ENCODE peak calls at places on chromosomes 5 and 9, in five cellular contexts. G is GM23248, X is IMR-90, Y is MM.1S, B is GM23338. K is an unnamed sample.

GRCh38 chr9:7879551-7880245 is 80.1 kb upstream of the DMAC1 start:
- DNase-seq in G (no peak), X (no peak), Y (no peak), B (peak; percentile 48), K (no peak)

GRCh38 chr9:87455407-87455806 is 42.3 kb upstream of the DAPK1 start:
- DNase-seq in G (no peak), X (no peak), Y (no peak), B (peak; percentile 25), K (no peak)

GRCh38 chr5:7185742-7186141 is 210.2 kb upstream of the ADCY2 start:
- DNase-seq in G (no peak), X (no peak), Y (no peak), B (no peak), K (no peak)

GRCh38 chr9:137255448-137256114 is 454 bp downstream of the NELFB start:
- DNase-seq in G (peak; percentile 68), X (no peak), Y (peak; percentile 69), B (peak; percentile 67), K (no peak)

GRCh38 chr9:75891277-75892167 is 1.0 kb downstream of the PCSK5 start:
- DNase-seq in G (peak; percentile 51), X (peak; percentile 8), Y (peak; percentile 46), B (peak; percentile 60), K (peak; percentile 37)

GRCh38 chr5:139388198-139388821 is 1.4 kb downstream of the MZB1 start:
- DNase-seq in G (peak; percentile 36), X (peak; percentile 20), Y (peak; percentile 85), B (peak; percentile 69), K (no peak)

GRCh38 chr5:134577022-134577795 is 51.7 kb downstream of the JADE2 start:
- DNase-seq in G (peak; percentile 89), X (peak; percentile 83), Y (no peak), B (no peak), K (no peak)

GRCh38 chr9:93676310-93677054 is 100.1 kb downstream of the PHF2 start:
- DNase-seq in G (no peak), X (no peak), Y (no peak), B (no peak), K (no peak)

GRCh38 chr5:157106668-157107461 is 2.0 kb downstream of the HAVCR2 start:
- DNase-seq in G (peak; percentile 22), X (peak; percentile 3), Y (no peak), B (no peak), K (no peak)

GRCh38 chr9:90016272-90016671 is 411.5 kb downstream of the GADD45G start:
- DNase-seq in G (no peak), X (no peak), Y (no peak), B (no peak), K (no peak)

GRCh38 chr9:78668148-78668825 is 371.4 kb downstream of the PSAT1 start:
- DNase-seq in G (no peak), X (no peak), Y (peak; percentile 15), B (peak; percentile 18), K (peak; percentile 47)

GRCh38 chr9:124720429-124721108 is 50.5 kb downstream of the NR6A1 start:
- DNase-seq in G (no peak), X (no peak), Y (no peak), B (no peak), K (no peak)

GRCh38 chr9:22154064-22154463 is 145.0 kb upstream of the CDKN2B start:
- DNase-seq in G (no peak), X (no peak), Y (no peak), B (no peak), K (no peak)

GRCh38 chr9:94786586-94786985 is 60.1 kb downstream of the AOPEP start:
- DNase-seq in G (no peak), X (no peak), Y (no peak), B (no peak), K (no peak)

GRCh38 chr9:125931211-125931610 is 184.0 kb downstream of the PBX3 start:
- DNase-seq in G (no peak), X (no peak), Y (no peak), B (no peak), K (no peak)
- H3K4me2 ChIP-seq in G (peak overlapping the region; percentile 52), X (no peak overlapping the region), Y (no peak overlapping the region), B (no peak overlapping the region), K (no peak overlapping the region)

GRCh38 chr9:127872492-127873222 is 4.8 kb downstream of the AK1 start:
- DNase-seq in G (no peak), X (no peak), Y (no peak), B (no peak), K (no peak)
- H3K4me1 ChIP-seq in G (peaks cover 30% of the 10 kb centered on the region), X (peaks cover 21% of the 10 kb centered on the region), Y (no peaks in the 10 kb centered on the region), B (no peaks in the 10 kb centered on the region), K (peaks cover 15% of the 10 kb centered on the region)

DNA sequence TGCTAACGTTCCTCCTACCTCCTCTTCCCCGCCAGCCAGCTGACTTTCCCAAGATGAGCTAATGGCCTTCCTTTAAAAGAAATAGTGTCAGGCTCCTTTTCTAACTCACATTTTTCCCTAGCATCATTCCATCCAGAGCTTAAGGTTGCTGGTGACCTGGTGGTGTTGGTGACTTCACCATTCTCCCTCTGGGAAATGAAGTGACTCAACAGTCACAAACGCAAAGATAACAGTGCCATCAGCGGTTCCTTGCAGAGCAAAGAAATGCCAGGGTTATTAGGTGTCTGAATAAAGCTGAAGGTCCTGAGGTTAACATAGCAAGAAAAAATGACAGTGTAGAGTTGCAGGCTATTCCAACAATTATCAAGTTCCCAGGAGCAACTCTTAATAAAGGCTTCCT is 111.9 kb upstream of the SLC44A1 start:
- DNase-seq in G (peak; percentile 84), X (peak; percentile 95), Y (no peak), B (no peak), K (peak; percentile 97)
- H3K4me2 ChIP-seq in G (no peak overlapping the region), X (no peak overlapping the region), Y (no peak overlapping the region), B (no peak overlapping the region), K (peak overlapping the region; percentile 20)

DNA sequence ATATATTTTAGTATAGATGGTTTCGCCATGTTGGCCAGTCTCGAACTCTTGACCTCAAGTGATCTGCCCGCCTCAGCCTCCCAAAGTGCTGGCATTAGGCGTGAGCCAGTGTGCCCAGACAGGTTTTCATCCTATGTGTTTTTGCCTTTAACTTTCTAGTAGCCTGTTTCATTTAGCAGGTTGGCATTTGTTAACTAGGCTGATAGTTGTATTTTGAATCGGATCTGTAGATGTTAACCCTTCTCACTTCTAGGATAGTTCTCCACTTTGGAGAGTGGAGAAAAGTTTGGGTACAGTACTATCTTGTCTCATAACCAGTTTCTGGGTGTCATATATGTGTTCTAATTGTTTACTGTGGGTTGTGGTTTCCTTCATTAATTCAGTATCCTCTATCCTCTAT is 7.3 kb upstream of the FGF18 start:
- DNase-seq in G (no peak), X (no peak), Y (no peak), B (no peak), K (no peak)
- H3K4me1 ChIP-seq in G (peaks cover 18% of the 10 kb centered on the region), X (peaks cover 9% of the 10 kb centered on the region), Y (no peaks in the 10 kb centered on the region), B (no peaks in the 10 kb centered on the region), K (peaks cover 12% of the 10 kb centered on the region)

DNA sequence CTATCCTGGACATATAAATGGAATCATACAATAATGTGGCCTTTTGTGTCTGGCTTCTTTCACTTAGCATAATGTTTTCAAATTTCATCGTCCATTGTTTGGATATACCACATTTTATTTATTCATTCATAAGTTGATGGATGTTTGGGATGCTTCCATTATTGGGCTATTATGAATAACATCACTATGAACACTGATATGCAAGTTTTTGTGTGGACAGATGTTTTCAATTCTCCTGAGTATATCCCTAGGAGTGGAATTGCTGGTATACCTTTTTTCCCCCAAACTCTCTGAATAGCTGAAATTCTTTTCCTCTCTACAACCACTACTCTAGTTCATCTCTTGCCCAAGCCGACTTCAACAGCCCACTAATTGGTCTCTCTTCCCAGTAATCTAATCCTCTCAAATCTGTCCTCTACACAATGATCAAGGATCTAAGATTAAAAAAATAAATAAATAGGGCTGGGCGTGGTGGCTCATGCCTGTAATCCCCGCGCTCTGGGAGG is 4.7 kb upstream of the ZFR start:
- DNase-seq in G (no peak), X (no peak), Y (no peak), B (no peak), K (no peak)
- H3K4me2 ChIP-seq in G (no peak overlapping the region), X (no peak overlapping the region), Y (no peak overlapping the region), B (no peak overlapping the region), K (no peak overlapping the region)

DNA sequence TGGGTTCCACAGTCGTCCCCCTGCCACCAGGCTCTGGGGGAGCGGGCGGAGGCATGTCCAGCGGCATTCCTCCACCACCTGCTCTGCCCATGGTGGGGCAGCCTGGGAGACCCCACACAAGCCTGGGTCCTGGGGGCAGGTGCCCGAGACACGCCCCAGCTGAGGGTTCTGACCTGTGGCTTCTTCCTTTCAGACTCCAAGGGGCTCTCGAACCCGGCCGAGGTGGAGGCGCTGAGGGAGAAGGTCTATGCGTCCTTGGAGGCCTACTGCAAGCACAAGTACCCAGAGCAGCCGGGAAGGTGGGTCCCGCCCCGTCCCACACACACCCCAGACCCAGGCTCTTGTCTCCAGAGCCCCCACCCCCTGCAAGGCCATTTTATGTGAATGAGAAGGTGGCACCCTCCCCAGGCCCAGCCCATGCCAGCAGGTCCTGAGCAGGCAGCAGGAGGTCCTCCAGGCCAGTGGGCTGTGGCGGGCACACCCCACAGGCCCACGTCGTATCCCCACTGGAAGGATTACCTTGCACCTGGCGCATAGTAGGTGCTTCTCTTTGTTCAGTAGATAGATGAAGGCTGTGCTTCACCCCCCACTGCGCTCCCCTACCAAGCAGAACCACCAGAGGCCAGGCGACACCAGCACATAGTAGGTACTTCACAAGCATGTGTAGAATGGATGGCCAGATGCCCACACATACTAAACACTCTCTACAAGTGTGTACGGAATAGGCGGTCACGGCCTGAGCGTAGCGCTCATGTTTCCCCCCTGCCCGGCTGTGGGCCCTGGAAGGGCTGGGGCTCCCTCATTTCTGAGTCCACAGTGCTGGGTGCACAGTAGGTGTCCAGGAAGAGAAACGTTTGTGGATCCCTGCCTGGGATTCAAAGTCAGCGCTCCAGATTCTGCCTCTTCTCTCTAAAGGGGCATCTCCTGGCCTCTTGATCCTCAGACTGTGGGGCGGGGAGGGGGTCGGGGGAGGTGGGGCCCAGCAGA is 107.9 kb downstream of the RXRA start:
- DNase-seq in G (no peak), X (no peak), Y (no peak), B (no peak), K (no peak)
- H3K4me1 ChIP-seq in G (peaks cover 13% of the 10 kb centered on the region), X (peaks cover 24% of the 10 kb centered on the region), Y (no peaks in the 10 kb centered on the region), B (no peaks in the 10 kb centered on the region), K (no peaks in the 10 kb centered on the region)

GRCh38 chr5:13860176-13860575 is 84.3 kb downstream of the DNAH5 start:
- DNase-seq in G (no peak), X (no peak), Y (no peak), B (no peak), K (no peak)
- H3K4me2 ChIP-seq in G (no peak overlapping the region), X (no peak overlapping the region), Y (no peak overlapping the region), B (no peak overlapping the region), K (no peak overlapping the region)

GRCh38 chr5:60551829-60552228 is 148.1 kb downstream of the DEPDC1B start:
- DNase-seq in G (no peak), X (no peak), Y (no peak), B (no peak), K (no peak)
- H3K4me1 ChIP-seq in G (no peaks in the 10 kb centered on the region), X (no peaks in the 10 kb centered on the region), Y (peaks cover 17% of the 10 kb centered on the region), B (no peaks in the 10 kb centered on the region), K (no peaks in the 10 kb centered on the region)